ENCODE peak calls at places on chromosomes 12 and 14, in eight cellular contexts. One of them, this sample, is unnamed.

GRCh38 chr14:47389520-47389919 is 285.9 kb downstream of the MDGA2 start:
- DNase-seq in PC-9: no peak
- DNase-seq in hepatocyte: no peak
- DNase-seq in neuronal stem cell: peak
- DNase-seq in lung: no peak
- DNase-seq in fibroblast of pulmonary artery: no peak
- DNase-seq in stomach: no peak
- DNase-seq in IMR-90: no peak
- DNase-seq in this sample: no peak

GRCh38 chr12:47904647-47905312 is at the start of gene VDR:
- DNase-seq in fibroblast of pulmonary artery: peak
- DNase-seq in IMR-90: peak
- DNase-seq in stomach: peak
- DNase-seq in neuronal stem cell: peak
- DNase-seq in hepatocyte: peak
- DNase-seq in lung: peak
- DNase-seq in PC-9: peak
- DNase-seq in this sample: peak

GRCh38 chr12:25107920-25108319 is 87.0 kb downstream of the DNAI7 start:
- DNase-seq in lung: no peak
- DNase-seq in neuronal stem cell: no peak
- DNase-seq in fibroblast of pulmonary artery: no peak
- DNase-seq in PC-9: no peak
- DNase-seq in stomach: no peak
- DNase-seq in IMR-90: no peak
- DNase-seq in hepatocyte: no peak
- DNase-seq in this sample: no peak

GRCh38 chr12:108284163-108284562 is 54.9 kb downstream of the CMKLR1 start:
- DNase-seq in PC-9: no peak
- DNase-seq in fibroblast of pulmonary artery: no peak
- DNase-seq in lung: no peak
- DNase-seq in neuronal stem cell: no peak
- DNase-seq in hepatocyte: no peak
- DNase-seq in stomach: no peak
- DNase-seq in IMR-90: no peak
- DNase-seq in this sample: no peak

GRCh38 chr12:128572311-128572810 is 251.4 kb downstream of the SLC15A4 start:
- DNase-seq in hepatocyte: no peak
- DNase-seq in IMR-90: no peak
- DNase-seq in lung: no peak
- DNase-seq in neuronal stem cell: no peak
- DNase-seq in PC-9: no peak
- DNase-seq in fibroblast of pulmonary artery: no peak
- DNase-seq in stomach: no peak
- DNase-seq in this sample: no peak

GRCh38 chr12:108479364-108480070 is 35.6 kb upstream of the FICD start:
- DNase-seq in stomach: no peak
- DNase-seq in hepatocyte: no peak
- DNase-seq in fibroblast of pulmonary artery: no peak
- DNase-seq in IMR-90: no peak
- DNase-seq in PC-9: no peak
- DNase-seq in lung: no peak
- DNase-seq in neuronal stem cell: no peak
- DNase-seq in this sample: no peak

GRCh38 chr12:6266431-6267006 is 44.0 kb upstream of the PLEKHG6 start:
- DNase-seq in hepatocyte: no peak
- DNase-seq in fibroblast of pulmonary artery: no peak
- DNase-seq in lung: peak
- DNase-seq in IMR-90: no peak
- DNase-seq in neuronal stem cell: no peak
- DNase-seq in PC-9: no peak
- DNase-seq in stomach: no peak
- DNase-seq in this sample: no peak

GRCh38 chr12:13947237-13947945 is 34.0 kb downstream of the GRIN2B start:
- DNase-seq in neuronal stem cell: no peak
- DNase-seq in fibroblast of pulmonary artery: no peak
- DNase-seq in PC-9: no peak
- DNase-seq in hepatocyte: peak
- DNase-seq in IMR-90: no peak
- DNase-seq in stomach: no peak
- DNase-seq in lung: no peak
- DNase-seq in this sample: no peak

GRCh38 chr12:94242871-94243270 is 94.5 kb downstream of the PLXNC1 start:
- DNase-seq in IMR-90: no peak
- DNase-seq in hepatocyte: no peak
- DNase-seq in fibroblast of pulmonary artery: no peak
- DNase-seq in PC-9: no peak
- DNase-seq in stomach: no peak
- DNase-seq in neuronal stem cell: no peak
- DNase-seq in lung: no peak
- DNase-seq in this sample: no peak

GRCh38 chr14:20008156-20008555 is 6.2 kb downstream of the OR4Q2 start:
- DNase-seq in fibroblast of pulmonary artery: no peak
- DNase-seq in stomach: no peak
- DNase-seq in neuronal stem cell: no peak
- DNase-seq in IMR-90: no peak
- DNase-seq in PC-9: no peak
- DNase-seq in hepatocyte: no peak
- DNase-seq in lung: no peak
- DNase-seq in this sample: no peak

GRCh38 chr14:21025374-21026151 is 702 bp upstream of the NDRG2 start:
- DNase-seq in hepatocyte: peak
- DNase-seq in IMR-90: no peak
- DNase-seq in PC-9: no peak
- DNase-seq in fibroblast of pulmonary artery: no peak
- DNase-seq in neuronal stem cell: peak
- DNase-seq in stomach: peak
- DNase-seq in lung: no peak
- DNase-seq in this sample: peak

GRCh38 chr12:4034926-4035325 is 161.7 kb upstream of the PARP11 start:
- DNase-seq in hepatocyte: no peak
- DNase-seq in stomach: no peak
- DNase-seq in lung: no peak
- DNase-seq in PC-9: no peak
- DNase-seq in IMR-90: peak
- DNase-seq in neuronal stem cell: no peak
- DNase-seq in fibroblast of pulmonary artery: no peak
- DNase-seq in this sample: no peak

GRCh38 chr12:4027412-4027811 is 154.2 kb upstream of the PARP11 start:
- DNase-seq in PC-9: no peak
- DNase-seq in lung: no peak
- DNase-seq in fibroblast of pulmonary artery: no peak
- DNase-seq in neuronal stem cell: no peak
- DNase-seq in hepatocyte: peak
- DNase-seq in stomach: no peak
- DNase-seq in IMR-90: peak
- DNase-seq in this sample: no peak

GRCh38 chr12:4030938-4031702 is 157.9 kb upstream of the PARP11 start:
- DNase-seq in lung: peak
- DNase-seq in fibroblast of pulmonary artery: peak
- DNase-seq in PC-9: peak
- DNase-seq in neuronal stem cell: peak
- DNase-seq in IMR-90: peak
- DNase-seq in stomach: peak
- DNase-seq in hepatocyte: peak
- DNase-seq in this sample: peak

GRCh38 chr12:4032906-4033628 is 159.9 kb upstream of the PARP11 start:
- DNase-seq in IMR-90: peak
- DNase-seq in PC-9: no peak
- DNase-seq in stomach: no peak
- DNase-seq in hepatocyte: no peak
- DNase-seq in neuronal stem cell: no peak
- DNase-seq in lung: no peak
- DNase-seq in fibroblast of pulmonary artery: no peak
- DNase-seq in this sample: peak

DNA sequence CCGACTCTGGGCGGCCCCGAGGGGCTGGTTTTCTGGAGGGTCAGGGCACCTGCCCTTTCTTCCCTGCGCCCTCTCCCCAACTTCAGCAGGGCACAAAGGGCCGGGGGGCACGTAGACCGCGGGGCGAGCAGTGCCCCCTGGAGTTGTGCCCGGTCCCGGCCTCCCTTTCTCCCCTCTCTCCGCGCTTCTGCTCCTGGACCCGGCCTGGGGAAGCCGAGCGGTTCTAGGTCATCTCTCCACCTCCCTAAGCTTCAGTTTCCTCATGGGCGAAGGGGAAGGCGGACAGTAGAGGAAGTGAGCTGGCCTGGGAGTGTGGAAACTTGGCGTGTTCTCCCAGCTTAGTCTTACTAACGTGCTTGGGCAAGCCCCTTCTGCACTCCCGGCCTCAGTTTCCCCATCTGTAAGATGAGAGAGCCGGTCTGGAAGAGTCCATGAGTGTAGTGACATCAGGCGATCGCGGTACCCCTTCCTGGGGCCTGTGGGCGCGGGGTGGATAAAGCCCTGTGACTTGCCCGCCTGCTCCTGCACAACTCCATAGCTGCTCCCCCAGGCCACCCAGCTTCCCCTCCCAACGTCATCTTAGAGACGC is 158.6 kb upstream of the PARP11 start:
- DNase-seq in PC-9: no peak
- DNase-seq in fibroblast of pulmonary artery: peak
- DNase-seq in IMR-90: peak
- DNase-seq in neuronal stem cell: no peak
- DNase-seq in hepatocyte: peak
- DNase-seq in lung: peak
- DNase-seq in stomach: no peak
- DNase-seq in this sample: peak
- H3K4me3 ChIP-seq in PC-9: no peak
- H3K4me3 ChIP-seq in fibroblast of pulmonary artery: peak
- H3K4me3 ChIP-seq in IMR-90: no peak
- H3K4me3 ChIP-seq in neuronal stem cell: no peak
- H3K4me3 ChIP-seq in hepatocyte: no peak
- H3K4me3 ChIP-seq in lung: no peak
- H3K4me3 ChIP-seq in stomach: peak
- H3K4me3 ChIP-seq in this sample: peak

GRCh38 chr12:20372326-20373097 is 4.2 kb downstream of the PDE3A start:
- DNase-seq in fibroblast of pulmonary artery: no peak
- DNase-seq in PC-9: no peak
- DNase-seq in IMR-90: no peak
- DNase-seq in neuronal stem cell: no peak
- DNase-seq in hepatocyte: no peak
- DNase-seq in lung: no peak
- DNase-seq in stomach: no peak
- DNase-seq in this sample: no peak
- H3K4me3 ChIP-seq in fibroblast of pulmonary artery: no peak
- H3K4me3 ChIP-seq in PC-9: no peak
- H3K4me3 ChIP-seq in IMR-90: no peak
- H3K4me3 ChIP-seq in neuronal stem cell: no peak
- H3K4me3 ChIP-seq in hepatocyte: peak
- H3K4me3 ChIP-seq in lung: no peak
- H3K4me3 ChIP-seq in stomach: no peak
- H3K4me3 ChIP-seq in this sample: peak

GRCh38 chr14:61698216-61698980 is 3.1 kb downstream of the HIF1A start:
- DNase-seq in stomach: no peak
- DNase-seq in hepatocyte: no peak
- DNase-seq in fibroblast of pulmonary artery: peak
- DNase-seq in neuronal stem cell: no peak
- DNase-seq in lung: no peak
- DNase-seq in IMR-90: no peak
- DNase-seq in PC-9: no peak
- DNase-seq in this sample: peak
- H3K4me3 ChIP-seq in stomach: peak
- H3K4me3 ChIP-seq in hepatocyte: peak
- H3K4me3 ChIP-seq in fibroblast of pulmonary artery: peak
- H3K4me3 ChIP-seq in neuronal stem cell: peak
- H3K4me3 ChIP-seq in lung: peak
- H3K4me3 ChIP-seq in IMR-90: peak
- H3K4me3 ChIP-seq in PC-9: peak
- H3K4me3 ChIP-seq in this sample: peak

GRCh38 chr12:16088421-16088820 is 177.3 kb downstream of the DERA start:
- DNase-seq in hepatocyte: no peak
- DNase-seq in stomach: no peak
- DNase-seq in IMR-90: no peak
- DNase-seq in neuronal stem cell: no peak
- DNase-seq in fibroblast of pulmonary artery: no peak
- DNase-seq in PC-9: no peak
- DNase-seq in lung: no peak
- DNase-seq in this sample: no peak
- H3K4me3 ChIP-seq in hepatocyte: no peak
- H3K4me3 ChIP-seq in stomach: no peak
- H3K4me3 ChIP-seq in IMR-90: no peak
- H3K4me3 ChIP-seq in neuronal stem cell: no peak
- H3K4me3 ChIP-seq in fibroblast of pulmonary artery: no peak
- H3K4me3 ChIP-seq in PC-9: no peak
- H3K4me3 ChIP-seq in lung: no peak
- H3K4me3 ChIP-seq in this sample: no peak

GRCh38 chr14:22520235-22520634 is 68.8 kb downstream of the DAD1 start:
- DNase-seq in lung: no peak
- DNase-seq in PC-9: no peak
- DNase-seq in stomach: no peak
- DNase-seq in hepatocyte: no peak
- DNase-seq in neuronal stem cell: no peak
- DNase-seq in fibroblast of pulmonary artery: peak
- DNase-seq in IMR-90: peak
- DNase-seq in this sample: peak
- H3K4me3 ChIP-seq in lung: no peak
- H3K4me3 ChIP-seq in PC-9: no peak
- H3K4me3 ChIP-seq in stomach: no peak
- H3K4me3 ChIP-seq in hepatocyte: no peak
- H3K4me3 ChIP-seq in neuronal stem cell: no peak
- H3K4me3 ChIP-seq in fibroblast of pulmonary artery: no peak
- H3K4me3 ChIP-seq in IMR-90: no peak
- H3K4me3 ChIP-seq in this sample: no peak

GRCh38 chr14:104436047-104436531 is 143.5 kb upstream of the C14orf180 start:
- DNase-seq in stomach: peak
- DNase-seq in lung: peak
- DNase-seq in neuronal stem cell: no peak
- DNase-seq in IMR-90: no peak
- DNase-seq in fibroblast of pulmonary artery: peak
- DNase-seq in hepatocyte: peak
- DNase-seq in PC-9: no peak
- DNase-seq in this sample: peak
- H3K4me3 ChIP-seq in stomach: peak
- H3K4me3 ChIP-seq in lung: no peak
- H3K4me3 ChIP-seq in neuronal stem cell: no peak
- H3K4me3 ChIP-seq in IMR-90: no peak
- H3K4me3 ChIP-seq in fibroblast of pulmonary artery: no peak
- H3K4me3 ChIP-seq in hepatocyte: no peak
- H3K4me3 ChIP-seq in PC-9: no peak
- H3K4me3 ChIP-seq in this sample: no peak

GRCh38 chr12:122873540-122873939 is 22.4 kb downstream of the VPS37B start:
- DNase-seq in neuronal stem cell: no peak
- DNase-seq in hepatocyte: no peak
- DNase-seq in lung: no peak
- DNase-seq in PC-9: no peak
- DNase-seq in stomach: peak
- DNase-seq in fibroblast of pulmonary artery: no peak
- DNase-seq in IMR-90: no peak
- DNase-seq in this sample: no peak
- H3K4me3 ChIP-seq in neuronal stem cell: no peak
- H3K4me3 ChIP-seq in hepatocyte: no peak
- H3K4me3 ChIP-seq in lung: no peak
- H3K4me3 ChIP-seq in PC-9: no peak
- H3K4me3 ChIP-seq in stomach: peak
- H3K4me3 ChIP-seq in fibroblast of pulmonary artery: no peak
- H3K4me3 ChIP-seq in IMR-90: no peak
- H3K4me3 ChIP-seq in this sample: no peak

This sample was measured in cardiac fibroblast.